ENCODE peak calls at places on chromosome 19, in five cellular contexts. X is glutamatergic neuron; L is fibroblast of pulmonary artery; H is CD4-positive, CD25-positive, alpha-beta regulatory T cell; F is progenitor cell of endocrine pancreas. V is an unnamed sample.

GRCh38 chr19:46299004-46299509 is 2.2 kb downstream of the HIF3A start:
- DNase-seq in X (no peak), L (peak; percentile 97), H (no peak), F (no peak), V (peak; percentile 98)

GRCh38 chr19:58338825-58339558 is 12.2 kb downstream of the ZSCAN22 start:
- DNase-seq in X (no peak), L (no peak), H (no peak), F (no peak), V (no peak)

GRCh38 chr19:5288347-5288739 is 52.3 kb downstream of the PTPRS start:
- DNase-seq in X (no peak), L (no peak), H (no peak), F (no peak), V (no peak)

GRCh38 chr19:43797118-43797517 is 5.1 kb downstream of the LYPD5 start:
- DNase-seq in X (no peak), L (no peak), H (no peak), F (no peak), V (no peak)

GRCh38 chr19:2888739-2889224 is 11.9 kb upstream of the ZNF57 start:
- DNase-seq in X (no peak), L (no peak), H (peak; percentile 59), F (no peak), V (no peak)

GRCh38 chr19:45958763-45959516 is 14.7 kb downstream of the NOVA2 start:
- DNase-seq in X (no peak), L (peak; percentile 50), H (no peak), F (no peak), V (no peak)

GRCh38 chr19:18660051-18660910 is 23.2 kb upstream of the CRTC1 start:
- DNase-seq in X (no peak), L (peak; percentile 55), H (no peak), F (no peak), V (peak; percentile 97)

GRCh38 chr19:10412257-10412977 is 7.9 kb upstream of the PDE4A start:
- DNase-seq in X (no peak), L (no peak), H (peak; percentile 68), F (no peak), V (no peak)

GRCh38 chr19:16066611-16067104 is 9.6 kb upstream of the TPM4 start:
- DNase-seq in X (no peak), L (peak; percentile 80), H (peak; percentile 58), F (no peak), V (no peak)

GRCh38 chr19:11382898-11383705 is 1.0 kb downstream of the EPOR start:
- DNase-seq in X (peak; percentile 74), L (peak; percentile 39), H (peak; percentile 31), F (peak; percentile 29), V (peak; percentile 79)

V was measured in coronary artery.